ENCODE peak calls at places on chromosomes 1 and 21, in seven cellular contexts. P is nucleus accumbens, K is NCI-H2029 treated with DMSO at 0.1 percent for 48 hours, L is NAMALWA, M is upper lobe of left lung, F is spleen, C is HFF-Myc. I is an unnamed sample.

GRCh38 chr1:21865943-21866628 is 54.0 kb downstream of the LDLRAD2 start:
- DNase-seq in M (no peak), L (peak; percentile 67), F (no peak), C (no peak), P (no peak), K (no peak), I (no peak)

GRCh38 chr1:2822621-2823145 is 21.2 kb upstream of the TTC34 start:
- DNase-seq in K (no peak), C (no peak), F (no peak), P (no peak), L (no peak), M (no peak), I (no peak)

GRCh38 chr21:30430170-30430655 is at the start of gene KRTAP13-4:
- DNase-seq in L (no peak), C (no peak), P (no peak), K (no peak), F (no peak), M (no peak), I (no peak)

GRCh38 chr1:194067772-194068171 is 881.4 kb upstream of the B3GALT2 start:
- DNase-seq in F (no peak), M (no peak), C (no peak), P (no peak), L (no peak), K (no peak), I (no peak)

GRCh38 chr1:110976089-110976488 is 12.4 kb upstream of the LRIF1 start:
- DNase-seq in K (no peak), P (no peak), L (no peak), M (no peak), C (no peak), F (no peak), I (no peak)

GRCh38 chr1:20733361-20733975 is 965 bp upstream of the SH2D5 start:
- DNase-seq in M (no peak), K (no peak), F (no peak), C (no peak), P (no peak), L (peak; percentile 44), I (no peak)

GRCh38 chr1:198320748-198321147 is 163.9 kb downstream of the NEK7 start:
- DNase-seq in L (no peak), M (no peak), P (no peak), C (no peak), F (no peak), K (no peak), I (no peak)

GRCh38 chr21:31034378-31034777 is 3.9 kb downstream of the KRTAP19-8 start:
- DNase-seq in M (no peak), F (no peak), K (no peak), P (no peak), L (no peak), C (no peak), I (no peak)